ENCODE peak calls at places on chromosomes 7 and 10, in six cellular contexts. One of them, this sample, is unnamed.
A peak's percentile ranks its signal among the peaks of the same experiment; 100 is the strongest.

GRCh38 chr10:131885391-131886165 is 15.2 kb upstream of the PPP2R2D start:
- DNase-seq in cardiac muscle cell: peak; percentile 76
- DNase-seq in GM03348: peak; percentile 93
- DNase-seq in T-helper 22 cell: peak; percentile 46
- DNase-seq in tibial nerve: peak; percentile 57
- DNase-seq in globus pallidus: peak; percentile 50
- DNase-seq in this sample: peak; percentile 74

GRCh38 chr7:20642171-20642570 is 26.7 kb downstream of the ABCB5 start:
- DNase-seq in cardiac muscle cell: peak; percentile 21
- DNase-seq in GM03348: peak; percentile 12
- DNase-seq in T-helper 22 cell: no peak
- DNase-seq in tibial nerve: no peak
- DNase-seq in globus pallidus: no peak
- DNase-seq in this sample: no peak

GRCh38 chr10:93746844-93747284 is 10.9 kb upstream of the LGI1 start:
- DNase-seq in cardiac muscle cell: peak; percentile 95
- DNase-seq in GM03348: peak; percentile 91
- DNase-seq in T-helper 22 cell: no peak
- DNase-seq in tibial nerve: peak; percentile 17
- DNase-seq in globus pallidus: no peak
- DNase-seq in this sample: no peak

GRCh38 chr7:143877076-143877475 is 24.9 kb downstream of the TCAF1 start:
- DNase-seq in cardiac muscle cell: no peak
- DNase-seq in GM03348: no peak
- DNase-seq in T-helper 22 cell: no peak
- DNase-seq in tibial nerve: no peak
- DNase-seq in globus pallidus: no peak
- DNase-seq in this sample: no peak

GRCh38 chr7:28835800-28836199 is 122.3 kb downstream of the TRIL start:
- DNase-seq in cardiac muscle cell: no peak
- DNase-seq in GM03348: peak; percentile 52
- DNase-seq in T-helper 22 cell: no peak
- DNase-seq in tibial nerve: no peak
- DNase-seq in globus pallidus: no peak
- DNase-seq in this sample: no peak

GRCh38 chr7:33750177-33750576 is 155.2 kb upstream of the BMPER start:
- DNase-seq in cardiac muscle cell: peak; percentile 53
- DNase-seq in GM03348: no peak
- DNase-seq in T-helper 22 cell: no peak
- DNase-seq in tibial nerve: no peak
- DNase-seq in globus pallidus: no peak
- DNase-seq in this sample: no peak

GRCh38 chr10:9230625-9231024 is 1176.1 kb downstream of the GATA3 start:
- DNase-seq in cardiac muscle cell: no peak
- DNase-seq in GM03348: no peak
- DNase-seq in T-helper 22 cell: no peak
- DNase-seq in tibial nerve: no peak
- DNase-seq in globus pallidus: no peak
- DNase-seq in this sample: no peak

GRCh38 chr7:131889572-131890150 is 333.2 kb upstream of the PODXL start:
- DNase-seq in cardiac muscle cell: no peak
- DNase-seq in GM03348: no peak
- DNase-seq in T-helper 22 cell: no peak
- DNase-seq in tibial nerve: no peak
- DNase-seq in globus pallidus: no peak
- DNase-seq in this sample: no peak

GRCh38 chr10:86294346-86295265 is 72.0 kb downstream of the GRID1 start:
- DNase-seq in cardiac muscle cell: no peak
- DNase-seq in GM03348: no peak
- DNase-seq in T-helper 22 cell: no peak
- DNase-seq in tibial nerve: no peak
- DNase-seq in globus pallidus: no peak
- DNase-seq in this sample: no peak

GRCh38 chr7:135239263-135239662 is 5.6 kb downstream of the STRA8 start:
- DNase-seq in cardiac muscle cell: no peak
- DNase-seq in GM03348: no peak
- DNase-seq in T-helper 22 cell: no peak
- DNase-seq in tibial nerve: no peak
- DNase-seq in globus pallidus: no peak
- DNase-seq in this sample: no peak

GRCh38 chr10:70590663-70591416 is 11.7 kb downstream of the PRF1 start:
- DNase-seq in cardiac muscle cell: no peak
- DNase-seq in GM03348: no peak
- DNase-seq in T-helper 22 cell: no peak
- DNase-seq in tibial nerve: no peak
- DNase-seq in globus pallidus: no peak
- DNase-seq in this sample: no peak

GRCh38 chr10:16594106-16594505 is 72.4 kb upstream of the C1QL3 start:
- DNase-seq in cardiac muscle cell: no peak
- DNase-seq in GM03348: no peak
- DNase-seq in T-helper 22 cell: no peak
- DNase-seq in tibial nerve: no peak
- DNase-seq in globus pallidus: no peak
- DNase-seq in this sample: no peak